ENCODE peak calls at places on chromosome X, in seven cellular contexts. One of them, this sample, is unnamed.

GRCh38 chrX:31580726-31581125 is 508.9 kb upstream of the FTHL17 start:
- DNase-seq in activated CD8-positive, alpha-beta T cell treated with anti-CD3 and anti-CD28 coated beads, Interleukin-2, amount 10 ng/mL, durations not matched to agents 7 days and 5 days: no peak
- DNase-seq in GM20000: no peak
- DNase-seq in DMS79: no peak
- DNase-seq in iris pigment epithelial cell: peak; percentile 67
- DNase-seq in CD4-positive, CD25-positive, alpha-beta regulatory T cell: no peak
- DNase-seq in pons: no peak
- DNase-seq in this sample: no peak

GRCh38 chrX:9646471-9647038 is 119.1 kb downstream of the GPR143 start:
- DNase-seq in iris pigment epithelial cell: peak; percentile 12
- DNase-seq in GM20000: no peak
- DNase-seq in pons: peak; percentile 34
- DNase-seq in activated CD8-positive, alpha-beta T cell treated with anti-CD3 and anti-CD28 coated beads, Interleukin-2, amount 10 ng/mL, durations not matched to agents 7 days and 5 days: no peak
- DNase-seq in CD4-positive, CD25-positive, alpha-beta regulatory T cell: no peak
- DNase-seq in DMS79: peak; percentile 32
- DNase-seq in this sample: no peak

GRCh38 chrX:41110801-41111625 is 25.8 kb downstream of the USP9X start:
- DNase-seq in pons: no peak
- DNase-seq in iris pigment epithelial cell: no peak
- DNase-seq in CD4-positive, CD25-positive, alpha-beta regulatory T cell: no peak
- DNase-seq in GM20000: no peak
- DNase-seq in activated CD8-positive, alpha-beta T cell treated with anti-CD3 and anti-CD28 coated beads, Interleukin-2, amount 10 ng/mL, durations not matched to agents 7 days and 5 days: no peak
- DNase-seq in DMS79: peak; percentile 79
- DNase-seq in this sample: no peak

GRCh38 chrX:120604359-120604782 is 470 bp downstream of the MCTS1 start:
- DNase-seq in DMS79: peak; percentile 28
- DNase-seq in GM20000: peak; percentile 28
- DNase-seq in CD4-positive, CD25-positive, alpha-beta regulatory T cell: peak; percentile 6
- DNase-seq in activated CD8-positive, alpha-beta T cell treated with anti-CD3 and anti-CD28 coated beads, Interleukin-2, amount 10 ng/mL, durations not matched to agents 7 days and 5 days: peak; percentile 54
- DNase-seq in pons: no peak
- DNase-seq in iris pigment epithelial cell: peak; percentile 53
- DNase-seq in this sample: no peak

GRCh38 chrX:45454235-45454634 is 253.6 kb upstream of the DIPK2B start:
- DNase-seq in DMS79: no peak
- DNase-seq in iris pigment epithelial cell: no peak
- DNase-seq in GM20000: no peak
- DNase-seq in activated CD8-positive, alpha-beta T cell treated with anti-CD3 and anti-CD28 coated beads, Interleukin-2, amount 10 ng/mL, durations not matched to agents 7 days and 5 days: no peak
- DNase-seq in pons: peak; percentile 65
- DNase-seq in CD4-positive, CD25-positive, alpha-beta regulatory T cell: no peak
- DNase-seq in this sample: no peak

GRCh38 chrX:130887392-130887791 is 15.6 kb downstream of the ENOX2 start:
- DNase-seq in iris pigment epithelial cell: no peak
- DNase-seq in GM20000: no peak
- DNase-seq in DMS79: peak; percentile 70
- DNase-seq in CD4-positive, CD25-positive, alpha-beta regulatory T cell: no peak
- DNase-seq in activated CD8-positive, alpha-beta T cell treated with anti-CD3 and anti-CD28 coated beads, Interleukin-2, amount 10 ng/mL, durations not matched to agents 7 days and 5 days: no peak
- DNase-seq in pons: no peak
- DNase-seq in this sample: peak; percentile 93

GRCh38 chrX:63508668-63509067 is 157.5 kb upstream of the SPIN4 start:
- DNase-seq in DMS79: no peak
- DNase-seq in activated CD8-positive, alpha-beta T cell treated with anti-CD3 and anti-CD28 coated beads, Interleukin-2, amount 10 ng/mL, durations not matched to agents 7 days and 5 days: no peak
- DNase-seq in pons: no peak
- DNase-seq in iris pigment epithelial cell: no peak
- DNase-seq in GM20000: no peak
- DNase-seq in CD4-positive, CD25-positive, alpha-beta regulatory T cell: no peak
- DNase-seq in this sample: no peak

GRCh38 chrX:23742174-23742692 is 843 bp downstream of the ACOT9 start:
- DNase-seq in CD4-positive, CD25-positive, alpha-beta regulatory T cell: peak; percentile 1
- DNase-seq in GM20000: peak; percentile 7
- DNase-seq in pons: no peak
- DNase-seq in DMS79: peak; percentile 47
- DNase-seq in activated CD8-positive, alpha-beta T cell treated with anti-CD3 and anti-CD28 coated beads, Interleukin-2, amount 10 ng/mL, durations not matched to agents 7 days and 5 days: peak; percentile 23
- DNase-seq in iris pigment epithelial cell: peak; percentile 69
- DNase-seq in this sample: no peak

GRCh38 chrX:85903692-85904471 is 143.5 kb downstream of the CHM start:
- DNase-seq in iris pigment epithelial cell: peak; percentile 8
- DNase-seq in CD4-positive, CD25-positive, alpha-beta regulatory T cell: no peak
- DNase-seq in GM20000: no peak
- DNase-seq in pons: no peak
- DNase-seq in DMS79: no peak
- DNase-seq in activated CD8-positive, alpha-beta T cell treated with anti-CD3 and anti-CD28 coated beads, Interleukin-2, amount 10 ng/mL, durations not matched to agents 7 days and 5 days: no peak
- DNase-seq in this sample: no peak

GRCh38 chrX:97524997-97525396 is 641.3 kb downstream of the RPA4 start:
- DNase-seq in CD4-positive, CD25-positive, alpha-beta regulatory T cell: no peak
- DNase-seq in pons: no peak
- DNase-seq in DMS79: no peak
- DNase-seq in iris pigment epithelial cell: no peak
- DNase-seq in activated CD8-positive, alpha-beta T cell treated with anti-CD3 and anti-CD28 coated beads, Interleukin-2, amount 10 ng/mL, durations not matched to agents 7 days and 5 days: no peak
- DNase-seq in GM20000: no peak
- DNase-seq in this sample: no peak

GRCh38 chrX:113260474-113260873 is 419.8 kb upstream of the AMOT start:
- DNase-seq in iris pigment epithelial cell: peak; percentile 5
- DNase-seq in activated CD8-positive, alpha-beta T cell treated with anti-CD3 and anti-CD28 coated beads, Interleukin-2, amount 10 ng/mL, durations not matched to agents 7 days and 5 days: no peak
- DNase-seq in GM20000: no peak
- DNase-seq in DMS79: no peak
- DNase-seq in CD4-positive, CD25-positive, alpha-beta regulatory T cell: no peak
- DNase-seq in pons: no peak
- DNase-seq in this sample: no peak

GRCh38 chrX:20884565-20884964 is 489.7 kb upstream of the CNKSR2 start:
- DNase-seq in DMS79: no peak
- DNase-seq in pons: no peak
- DNase-seq in GM20000: no peak
- DNase-seq in iris pigment epithelial cell: no peak
- DNase-seq in activated CD8-positive, alpha-beta T cell treated with anti-CD3 and anti-CD28 coated beads, Interleukin-2, amount 10 ng/mL, durations not matched to agents 7 days and 5 days: no peak
- DNase-seq in CD4-positive, CD25-positive, alpha-beta regulatory T cell: no peak
- DNase-seq in this sample: no peak

GRCh38 chrX:121000589-121000988 is 15.0 kb upstream of the CT47A1 start:
- DNase-seq in pons: no peak
- DNase-seq in GM20000: peak; percentile 2
- DNase-seq in activated CD8-positive, alpha-beta T cell treated with anti-CD3 and anti-CD28 coated beads, Interleukin-2, amount 10 ng/mL, durations not matched to agents 7 days and 5 days: no peak
- DNase-seq in iris pigment epithelial cell: peak; percentile 24
- DNase-seq in DMS79: no peak
- DNase-seq in CD4-positive, CD25-positive, alpha-beta regulatory T cell: no peak
- DNase-seq in this sample: no peak

GRCh38 chrX:23634181-23634580 is 33.1 kb upstream of the PRDX4 start:
- DNase-seq in pons: peak; percentile 1
- DNase-seq in CD4-positive, CD25-positive, alpha-beta regulatory T cell: no peak
- DNase-seq in iris pigment epithelial cell: peak; percentile 3
- DNase-seq in activated CD8-positive, alpha-beta T cell treated with anti-CD3 and anti-CD28 coated beads, Interleukin-2, amount 10 ng/mL, durations not matched to agents 7 days and 5 days: no peak
- DNase-seq in GM20000: peak; percentile 2
- DNase-seq in DMS79: no peak
- DNase-seq in this sample: no peak

GRCh38 chrX:16839852-16840460 is 30.2 kb downstream of the RBBP7 start:
- DNase-seq in GM20000: no peak
- DNase-seq in CD4-positive, CD25-positive, alpha-beta regulatory T cell: no peak
- DNase-seq in activated CD8-positive, alpha-beta T cell treated with anti-CD3 and anti-CD28 coated beads, Interleukin-2, amount 10 ng/mL, durations not matched to agents 7 days and 5 days: no peak
- DNase-seq in iris pigment epithelial cell: peak; percentile 95
- DNase-seq in DMS79: no peak
- DNase-seq in pons: no peak
- DNase-seq in this sample: no peak

GRCh38 chrX:420496-421223 is 34.0 kb upstream of the PPP2R3B start:
- DNase-seq in iris pigment epithelial cell: no peak
- DNase-seq in GM20000: no peak
- DNase-seq in pons: no peak
- DNase-seq in activated CD8-positive, alpha-beta T cell treated with anti-CD3 and anti-CD28 coated beads, Interleukin-2, amount 10 ng/mL, durations not matched to agents 7 days and 5 days: no peak
- DNase-seq in CD4-positive, CD25-positive, alpha-beta regulatory T cell: no peak
- DNase-seq in DMS79: no peak
- DNase-seq in this sample: no peak

GRCh38 chrX:3029084-3029483 is 12.2 kb upstream of the ARSF start:
- DNase-seq in DMS79: no peak
- DNase-seq in activated CD8-positive, alpha-beta T cell treated with anti-CD3 and anti-CD28 coated beads, Interleukin-2, amount 10 ng/mL, durations not matched to agents 7 days and 5 days: no peak
- DNase-seq in pons: no peak
- DNase-seq in iris pigment epithelial cell: no peak
- DNase-seq in CD4-positive, CD25-positive, alpha-beta regulatory T cell: no peak
- DNase-seq in GM20000: no peak
- DNase-seq in this sample: no peak

GRCh38 chrX:54930291-54931049 is 9.8 kb downstream of the TRO start:
- DNase-seq in activated CD8-positive, alpha-beta T cell treated with anti-CD3 and anti-CD28 coated beads, Interleukin-2, amount 10 ng/mL, durations not matched to agents 7 days and 5 days: no peak
- DNase-seq in iris pigment epithelial cell: no peak
- DNase-seq in DMS79: no peak
- DNase-seq in CD4-positive, CD25-positive, alpha-beta regulatory T cell: no peak
- DNase-seq in GM20000: no peak
- DNase-seq in pons: no peak
- DNase-seq in this sample: no peak

GRCh38 chrX:2874222-2875135 is 45.7 kb downstream of the GYG2 start:
- DNase-seq in GM20000: no peak
- DNase-seq in pons: no peak
- DNase-seq in CD4-positive, CD25-positive, alpha-beta regulatory T cell: no peak
- DNase-seq in iris pigment epithelial cell: no peak
- DNase-seq in DMS79: no peak
- DNase-seq in activated CD8-positive, alpha-beta T cell treated with anti-CD3 and anti-CD28 coated beads, Interleukin-2, amount 10 ng/mL, durations not matched to agents 7 days and 5 days: no peak
- DNase-seq in this sample: no peak

This sample was measured in NCI-H187 treated with DMSO at 0.1 percent for 48 hours.